ENCODE peak calls at places on chromosomes 1 and 21, in five cellular contexts. U, Z, V, Q and I are unnamed samples.
A peak's percentile ranks its signal among the peaks of the same experiment; 100 is the strongest.

GRCh38 chr1:52288286-52288685 is 77.7 kb downstream of the CC2D1B start:
- DNase-seq in U (peak; percentile 1), Z (peak; percentile 36), V (no peak), Q (no peak), I (no peak)

GRCh38 chr1:235199441-235199840 is 38.4 kb upstream of the RBM34 start:
- DNase-seq in U (no peak), Z (no peak), V (no peak), Q (peak; percentile 57), I (no peak)

GRCh38 chr1:45171575-45171974 is 34.8 kb downstream of the ZSWIM5 start:
- DNase-seq in U (no peak), Z (no peak), V (no peak), Q (no peak), I (no peak)

GRCh38 chr21:42081931-42082381 is 10.8 kb downstream of the UMODL1 start:
- DNase-seq in U (no peak), Z (no peak), V (no peak), Q (no peak), I (no peak)

GRCh38 chr1:26529405-26529654 is 231 bp upstream of the RPS6KA1 start:
- DNase-seq in U (no peak), Z (no peak), V (no peak), Q (no peak), I (no peak)

GRCh38 chr1:38670544-38671122 is 188.9 kb downstream of the RRAGC start:
- DNase-seq in U (no peak), Z (no peak), V (no peak), Q (no peak), I (no peak)

GRCh38 chr1:9315411-9316079 is 22.9 kb downstream of the SPSB1 start:
- DNase-seq in U (no peak), Z (no peak), V (no peak), Q (no peak), I (no peak)

GRCh38 chr1:33692216-33693188 is 171.4 kb upstream of the HMGB4 start:
- DNase-seq in U (no peak), Z (no peak), V (no peak), Q (no peak), I (no peak)

GRCh38 chr21:15849925-15850324 is 120.1 kb downstream of the USP25 start:
- DNase-seq in U (no peak), Z (no peak), V (no peak), Q (no peak), I (no peak)

GRCh38 chr1:96362623-96363022 is 359.0 kb upstream of the PTBP2 start:
- DNase-seq in U (peak; percentile 96), Z (peak; percentile 87), V (no peak), Q (no peak), I (no peak)

GRCh38 chr1:96364576-96364975 is 357.0 kb upstream of the PTBP2 start:
- DNase-seq in U (no peak), Z (no peak), V (no peak), Q (no peak), I (no peak)

GRCh38 chr1:96361251-96361856 is 360.2 kb upstream of the PTBP2 start:
- DNase-seq in U (no peak), Z (no peak), V (no peak), Q (no peak), I (no peak)

GRCh38 chr1:96360036-96360795 is 361.4 kb upstream of the PTBP2 start:
- DNase-seq in U (peak; percentile 84), Z (no peak), V (no peak), Q (no peak), I (no peak)

GRCh38 chr1:96361961-96362360 is 359.6 kb upstream of the PTBP2 start:
- DNase-seq in U (no peak), Z (no peak), V (no peak), Q (no peak), I (no peak)
- H3K27ac ChIP-seq in U (peak overlapping the region; percentile 23), Z (peak overlapping the region; percentile 43), V (no peak overlapping the region), Q (no peak overlapping the region), I (no peak overlapping the region)

DNA sequence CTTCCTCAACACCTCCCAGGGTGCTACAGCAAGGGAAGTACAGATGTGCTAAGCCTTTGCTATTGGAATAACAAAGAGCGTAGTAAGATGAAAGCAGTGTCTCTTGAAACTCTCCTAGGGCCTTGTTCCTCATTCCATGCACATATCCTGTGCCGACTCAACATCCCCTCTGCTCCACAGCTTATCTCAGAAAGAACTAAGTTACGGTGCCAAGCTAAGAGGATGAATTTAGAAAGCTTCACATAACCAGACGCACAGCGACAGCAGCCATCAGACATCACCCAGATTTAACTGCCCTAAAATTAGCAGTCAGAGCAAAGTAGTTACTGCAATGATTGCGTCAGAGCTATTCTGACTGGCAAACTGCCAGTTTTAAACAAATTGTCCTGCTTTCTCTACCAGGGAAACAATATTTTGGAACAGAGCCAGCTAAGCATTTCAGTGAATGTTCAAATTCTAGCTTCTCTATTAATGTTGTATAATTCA is 9.5 kb downstream of the SIPA1L2 start:
- DNase-seq in U (peak; percentile 47), Z (peak; percentile 41), V (peak; percentile 53), Q (no peak), I (no peak)
- H3K27ac ChIP-seq in U (no peak overlapping the region), Z (no peak overlapping the region), V (peak overlapping the region; percentile 74), Q (no peak overlapping the region), I (no peak overlapping the region)

GRCh38 chr21:28240586-28240985 is 752.1 kb downstream of the LTN1 start:
- DNase-seq in U (no peak), Z (no peak), V (no peak), Q (no peak), I (no peak)

GRCh38 chr21:28235169-28235892 is 757.3 kb downstream of the LTN1 start:
- DNase-seq in U (no peak), Z (no peak), V (no peak), Q (no peak), I (no peak)

GRCh38 chr21:28233536-28234220 is 759.0 kb downstream of the LTN1 start:
- DNase-seq in U (no peak), Z (no peak), V (no peak), Q (no peak), I (no peak)

GRCh38 chr21:28237661-28238060 is 755.0 kb downstream of the LTN1 start:
- DNase-seq in U (no peak), Z (no peak), V (no peak), Q (no peak), I (no peak)

DNA sequence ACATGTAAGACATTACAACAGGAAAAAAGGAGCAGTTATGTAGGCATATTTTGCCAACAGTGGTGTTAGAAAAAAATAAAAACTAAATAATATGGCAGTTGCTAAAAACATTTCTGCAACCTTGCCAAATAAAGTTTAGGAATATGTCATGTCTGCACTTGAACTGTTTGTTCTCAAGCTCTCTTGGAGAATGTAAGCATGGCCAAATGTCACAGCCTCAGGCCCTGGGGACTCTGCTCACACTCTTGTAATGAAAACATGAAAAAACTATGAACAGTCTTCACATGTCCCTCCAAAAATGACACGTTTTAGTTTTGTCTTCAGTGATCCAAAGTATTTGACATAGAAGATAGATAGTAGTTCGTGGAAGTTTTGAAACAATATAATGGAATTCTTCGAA is 753.3 kb downstream of the LTN1 start:
- DNase-seq in U (no peak), Z (no peak), V (no peak), Q (no peak), I (no peak)
- H3K27ac ChIP-seq in U (no peak overlapping the region), Z (no peak overlapping the region), V (peak overlapping the region; percentile 12), Q (no peak overlapping the region), I (no peak overlapping the region)

GRCh38 chr1:90488451-90488850 is 228.7 kb downstream of the BARHL2 start:
- DNase-seq in U (peak; percentile 5), Z (no peak), V (no peak), Q (no peak), I (no peak)
- H3K27ac ChIP-seq in U (no peak overlapping the region), Z (no peak overlapping the region), V (no peak overlapping the region), Q (no peak overlapping the region), I (no peak overlapping the region)

GRCh38 chr21:14513772-14514171 is 32.3 kb downstream of the SAMSN1 start:
- DNase-seq in U (no peak), Z (no peak), V (no peak), Q (no peak), I (no peak)
- H3K27ac ChIP-seq in U (no peak overlapping the region), Z (no peak overlapping the region), V (no peak overlapping the region), Q (no peak overlapping the region), I (no peak overlapping the region)

DNA sequence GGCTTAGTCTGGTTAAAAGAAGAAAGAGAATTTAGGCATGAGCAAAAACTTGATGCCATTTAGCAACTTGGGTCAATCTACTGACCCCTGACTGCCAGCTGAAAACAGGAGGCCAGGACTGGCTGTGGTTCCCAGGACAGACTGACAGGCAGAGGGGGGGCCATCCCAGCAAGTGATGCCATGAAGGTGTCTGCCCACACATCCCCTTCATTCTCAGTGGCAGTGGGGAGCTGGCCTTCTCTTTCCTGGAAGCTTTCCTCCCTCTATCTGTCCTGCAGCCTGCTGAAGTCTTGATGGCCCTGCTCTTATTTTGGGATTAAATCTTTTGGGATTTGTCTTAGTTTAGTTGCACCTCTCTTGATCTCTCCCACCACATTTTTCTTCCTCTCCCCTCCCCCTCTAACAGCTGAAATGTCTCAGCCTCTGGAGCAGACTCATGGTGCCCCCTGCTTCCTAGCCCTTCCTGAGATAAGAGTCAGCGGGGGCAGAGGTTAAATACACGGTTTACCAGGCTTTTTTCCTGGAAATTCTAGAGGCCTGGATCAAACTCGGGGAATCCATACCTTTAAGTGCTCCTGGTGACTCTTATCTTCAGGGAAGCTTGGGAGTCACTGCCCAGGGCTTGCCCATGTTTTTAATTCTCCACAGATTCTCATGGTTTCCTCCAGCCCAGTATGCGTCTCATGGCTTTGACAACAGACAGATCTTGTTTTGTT is 99.5 kb upstream of the TSPAN2 start:
- DNase-seq in U (no peak), Z (no peak), V (no peak), Q (no peak), I (no peak)
- H3K27ac ChIP-seq in U (peak overlapping the region; percentile 85), Z (peak overlapping the region; percentile 100), V (no peak overlapping the region), Q (no peak overlapping the region), I (no peak overlapping the region)

GRCh38 chr1:232625319-232625868 is 4.5 kb downstream of the SIPA1L2 start:
- DNase-seq in U (no peak), Z (no peak), V (no peak), Q (no peak), I (no peak)
- H3K27ac ChIP-seq in U (no peak overlapping the region), Z (no peak overlapping the region), V (no peak overlapping the region), Q (no peak overlapping the region), I (no peak overlapping the region)

GRCh38 chr1:171913385-171913784 is 72.1 kb downstream of the DNM3 start:
- DNase-seq in U (peak; percentile 68), Z (no peak), V (no peak), Q (no peak), I (no peak)

GRCh38 chr1:171919891-171920887 is 78.9 kb downstream of the DNM3 start:
- DNase-seq in U (no peak), Z (no peak), V (no peak), Q (no peak), I (no peak)

GRCh38 chr1:171916315-171916771 is 75.0 kb downstream of the DNM3 start:
- DNase-seq in U (no peak), Z (no peak), V (no peak), Q (no peak), I (no peak)

GRCh38 chr1:171912509-171913185 is 71.3 kb downstream of the DNM3 start:
- DNase-seq in U (no peak), Z (no peak), V (no peak), Q (no peak), I (no peak)

DNA sequence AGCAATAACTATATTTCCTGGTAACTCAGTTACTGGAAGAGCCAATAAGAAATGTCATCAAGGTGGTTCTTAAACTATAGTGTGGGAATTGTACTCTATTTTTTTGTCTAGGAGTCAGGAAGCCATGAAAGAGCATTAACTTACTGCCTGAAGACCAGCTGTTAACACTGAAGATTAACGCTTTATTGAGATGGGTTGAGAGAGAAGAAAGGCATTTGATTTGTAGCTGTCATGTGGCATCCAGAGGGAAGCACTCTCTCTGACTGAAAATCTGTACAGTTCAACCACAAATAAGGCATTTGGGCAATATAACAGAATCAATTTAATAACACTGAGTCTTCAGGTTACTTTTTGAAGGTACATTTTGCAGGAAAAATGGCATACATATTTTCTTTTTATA is 76.1 kb downstream of the DNM3 start:
- DNase-seq in U (no peak), Z (no peak), V (no peak), Q (no peak), I (no peak)
- H3K27ac ChIP-seq in U (no peak overlapping the region), Z (no peak overlapping the region), V (no peak overlapping the region), Q (no peak overlapping the region), I (no peak overlapping the region)